ENCODE peak calls at places on chromosomes 6 and 20, in five cellular contexts. P is A549, I is HepG2, T is K562, Y is SK-N-SH. O is an unnamed sample.

GRCh38 chr20:54250691-54251090 is 42.8 kb downstream of the PFDN4 start:
- DNase-seq in Y (no peak), P (no peak), I (no peak), T (no peak), O (no peak)

GRCh38 chr6:147642458-147642857 is 134.0 kb downstream of the SAMD5 start:
- DNase-seq in Y (no peak), P (no peak), T (no peak), I (no peak), O (no peak)

GRCh38 chr20:53631909-53632662 is 38.4 kb upstream of the ZNF217 start:
- DNase-seq in I (no peak), T (no peak), Y (no peak), P (no peak), O (no peak)

GRCh38 chr6:108654465-108655106 is 93.9 kb downstream of the FOXO3 start:
- DNase-seq in I (no peak), Y (no peak), T (no peak), P (no peak), O (no peak)

GRCh38 chr20:56875052-56875663 is 246.1 kb downstream of the TFAP2C start:
- DNase-seq in T (no peak), Y (no peak), I (no peak), P (peak), O (no peak)

GRCh38 chr6:40185486-40185885 is 251.2 kb upstream of the MOCS1 start:
- DNase-seq in I (no peak), Y (no peak), T (no peak), P (no peak), O (no peak)

GRCh38 chr20:41440882-41441281 is 74.3 kb upstream of the EMILIN3 start:
- DNase-seq in T (no peak), I (no peak), P (no peak), Y (no peak), O (no peak)

GRCh38 chr6:127971386-127971785 is 70.5 kb upstream of the THEMIS start:
- DNase-seq in Y (no peak), T (no peak), P (no peak), I (no peak), O (no peak)

GRCh38 chr6:132491303-132491702 is 21.6 kb downstream of the STX7 start:
- DNase-seq in T (peak), I (no peak), P (no peak), Y (no peak), O (no peak)

GRCh38 chr6:116969211-116969863 is 92.3 kb downstream of the RFX6 start:
- DNase-seq in Y (peak), P (peak), T (peak), I (peak), O (no peak)

GRCh38 chr20:61604494-61604893 is 352.4 kb downstream of the CDH4 start:
- DNase-seq in I (no peak), T (no peak), P (no peak), Y (no peak), O (no peak)

GRCh38 chr6:7107578-7108195 is at the start of gene RREB1:
- DNase-seq in P (peak), I (peak), Y (peak), T (peak), O (no peak)

GRCh38 chr6:113057567-113058053 is 710.5 kb downstream of the RFPL4B start:
- DNase-seq in Y (no peak), I (no peak), P (no peak), T (no peak), O (no peak)

GRCh38 chr20:22752324-22752723 is 168.0 kb upstream of the FOXA2 start:
- DNase-seq in P (no peak), T (no peak), Y (no peak), I (no peak), O (no peak)

GRCh38 chr20:45340951-45341350 is 7.3 kb downstream of the SDC4 start:
- DNase-seq in I (peak), Y (no peak), P (no peak), T (no peak), O (no peak)

GRCh38 chr6:39426057-39426592 is 103.6 kb upstream of the KCNK16 start:
- DNase-seq in T (no peak), P (peak), Y (no peak), I (no peak), O (no peak)

GRCh38 chr6:56959094-56959493 is 4.2 kb downstream of the BEND6 start:
- DNase-seq in T (no peak), I (no peak), Y (no peak), P (no peak), O (no peak)

GRCh38 chr6:89610149-89610642 is 28.4 kb downstream of the LYRM2 start:
- DNase-seq in T (peak), I (peak), Y (peak), P (peak), O (peak)

GRCh38 chr6:158895661-158896060 is 76.5 kb upstream of the EZR start:
- DNase-seq in I (no peak), P (no peak), Y (no peak), T (no peak), O (no peak)

GRCh38 chr20:48750941-48751620 is 76.7 kb downstream of the PREX1 start:
- DNase-seq in T (no peak), P (no peak), I (no peak), Y (peak), O (no peak)

GRCh38 chr6:130560231-130560630 is 194.4 kb downstream of the TMEM200A start:
- DNase-seq in I (no peak), T (no peak), Y (no peak), P (no peak), O (no peak)

GRCh38 chr6:161409353-161409752 is 135.5 kb upstream of the AGPAT4 start:
- DNase-seq in Y (no peak), T (no peak), P (no peak), I (no peak), O (no peak)

GRCh38 chr20:51575486-51575885 is 33.0 kb upstream of the NFATC2 start:
- DNase-seq in I (no peak), Y (no peak), T (no peak), P (no peak), O (no peak)

GRCh38 chr20:51570755-51571469 is 28.4 kb upstream of the NFATC2 start:
- DNase-seq in I (no peak), Y (no peak), T (no peak), P (no peak), O (no peak)

GRCh38 chr20:51574248-51575033 is 31.9 kb upstream of the NFATC2 start:
- DNase-seq in Y (no peak), I (no peak), P (no peak), T (no peak), O (no peak)

GRCh38 chr20:51571470-51571794 is 28.9 kb upstream of the NFATC2 start:
- DNase-seq in T (no peak), Y (no peak), I (no peak), P (no peak), O (no peak)

GRCh38 chr20:51573576-51574243 is 31.2 kb upstream of the NFATC2 start:
- DNase-seq in Y (no peak), I (no peak), T (no peak), P (no peak), O (no peak)
- TF ChIP-seq RFX5 in Y (no peak), I (no peak), T (no peak), P (no peak), O (no peak)

GRCh38 chr20:50192364-50193168 is 1.9 kb downstream of the CEBPB start:
- DNase-seq in I (peak), T (peak), Y (peak), P (peak), O (peak)

GRCh38 chr20:50189681-50190250 is 864 bp upstream of the CEBPB start:
- DNase-seq in Y (no peak), T (no peak), P (peak), I (peak), O (no peak)

GRCh38 chr20:50190251-50191064 is at the start of gene CEBPB:
- DNase-seq in Y (peak), I (peak), T (peak), P (peak), O (no peak)

GRCh38 chr20:50191566-50192363 is 1.1 kb downstream of the CEBPB start:
- DNase-seq in Y (peak), I (peak), P (peak), T (peak), O (no peak)

DNA sequence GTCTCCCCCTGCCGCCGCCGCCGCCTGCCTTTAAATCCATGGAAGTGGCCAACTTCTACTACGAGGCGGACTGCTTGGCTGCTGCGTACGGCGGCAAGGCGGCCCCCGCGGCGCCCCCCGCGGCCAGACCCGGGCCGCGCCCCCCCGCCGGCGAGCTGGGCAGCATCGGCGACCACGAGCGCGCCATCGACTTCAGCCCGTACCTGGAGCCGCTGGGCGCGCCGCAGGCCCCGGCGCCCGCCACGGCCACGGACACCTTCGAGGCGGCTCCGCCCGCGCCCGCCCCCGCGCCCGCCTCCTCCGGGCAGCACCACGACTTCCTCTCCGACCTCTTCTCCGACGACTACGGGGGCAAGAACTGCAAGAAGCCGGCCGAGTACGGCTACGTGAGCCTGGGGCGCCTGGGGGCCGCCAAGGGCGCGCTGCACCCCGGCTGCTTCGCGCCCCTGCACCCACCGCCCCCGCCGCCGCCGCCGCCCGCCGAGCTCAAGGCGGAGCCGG is 485 bp downstream of the CEBPB start:
- DNase-seq in P (no peak), Y (no peak), I (no peak), T (peak), O (no peak)
- TF ChIP-seq USF2 in P (no peak), Y (no peak), I (no peak), T (no peak), O (no peak)

GRCh38 chr6:20877008-20877937 is 343.0 kb downstream of the CDKAL1 start:
- DNase-seq in I (peak), T (peak), P (peak), Y (no peak), O (peak)
- H3K4me2 ChIP-seq in I (peak), T (no peak), P (peak), Y (peak), O (peak)

DNA sequence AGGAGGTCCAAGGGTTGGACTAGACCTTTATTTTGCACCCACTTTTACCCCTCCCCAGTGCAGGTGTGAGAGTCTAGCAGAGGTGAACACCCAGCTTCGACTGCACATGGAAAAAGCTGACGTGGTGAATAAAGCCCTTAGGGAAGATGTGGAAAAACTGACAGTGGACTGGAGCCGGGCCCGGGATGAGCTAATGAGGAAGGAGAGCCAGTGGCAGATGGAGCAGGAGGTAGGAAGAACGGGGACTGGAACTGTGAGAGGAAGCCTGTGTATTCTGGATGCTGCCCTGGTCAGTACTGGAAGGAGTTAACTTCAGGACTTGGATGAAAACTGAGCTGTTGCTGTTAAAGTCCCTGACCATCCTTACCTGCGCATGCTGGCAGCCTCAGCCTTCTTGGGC is 10.6 kb downstream of the CEP250 start:
- DNase-seq in P (no peak), T (no peak), Y (no peak), I (no peak), O (no peak)
- TF ChIP-seq RFX5 in P (no peak), T (no peak), Y (no peak), I (no peak), O (no peak)

DNA sequence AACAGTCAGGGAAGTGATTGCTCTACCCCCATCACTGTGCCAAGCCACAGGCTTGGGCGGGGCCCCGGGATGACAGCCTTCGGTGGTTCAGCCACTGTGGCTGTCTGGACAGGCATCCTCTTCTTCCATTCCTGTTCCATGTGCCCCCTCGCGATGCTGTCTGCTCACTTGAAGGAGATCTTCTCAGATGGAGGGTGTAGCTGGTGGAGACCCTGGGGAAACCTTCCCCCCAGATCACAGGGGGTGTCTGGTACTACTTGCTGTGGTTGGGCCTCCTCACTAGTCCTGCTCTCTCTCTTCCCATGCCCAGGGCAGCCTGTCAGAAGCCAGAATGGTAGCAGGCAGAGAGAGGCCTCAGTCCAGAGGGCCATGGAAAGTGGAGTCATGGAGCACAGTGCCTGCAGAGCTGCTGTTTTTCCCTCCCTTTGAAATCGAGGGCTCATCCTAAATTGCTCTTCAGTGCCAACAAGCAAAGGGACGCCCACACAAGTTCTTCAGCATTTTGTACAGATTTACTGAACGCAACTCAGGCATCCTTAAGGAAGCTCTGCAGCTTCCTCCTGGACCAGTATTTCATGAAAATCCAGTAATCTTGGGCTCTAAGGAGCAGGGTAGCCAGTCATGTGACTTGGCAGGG is 326.6 kb downstream of the ZFAND3 start:
- DNase-seq in P (no peak), Y (no peak), T (no peak), I (no peak), O (no peak)
- TF ChIP-seq USF2 in P (no peak), Y (no peak), T (no peak), I (no peak), O (no peak)

GRCh38 chr6:24100336-24100735 is 25.7 kb upstream of the NRSN1 start:
- DNase-seq in Y (no peak), I (no peak), T (no peak), P (no peak), O (no peak)

GRCh38 chr6:24099181-24099580 is 26.8 kb upstream of the NRSN1 start:
- DNase-seq in P (no peak), T (no peak), I (no peak), Y (no peak), O (peak)

GRCh38 chr6:24107294-24107693 is 18.7 kb upstream of the NRSN1 start:
- DNase-seq in I (no peak), T (no peak), Y (no peak), P (no peak), O (no peak)

DNA sequence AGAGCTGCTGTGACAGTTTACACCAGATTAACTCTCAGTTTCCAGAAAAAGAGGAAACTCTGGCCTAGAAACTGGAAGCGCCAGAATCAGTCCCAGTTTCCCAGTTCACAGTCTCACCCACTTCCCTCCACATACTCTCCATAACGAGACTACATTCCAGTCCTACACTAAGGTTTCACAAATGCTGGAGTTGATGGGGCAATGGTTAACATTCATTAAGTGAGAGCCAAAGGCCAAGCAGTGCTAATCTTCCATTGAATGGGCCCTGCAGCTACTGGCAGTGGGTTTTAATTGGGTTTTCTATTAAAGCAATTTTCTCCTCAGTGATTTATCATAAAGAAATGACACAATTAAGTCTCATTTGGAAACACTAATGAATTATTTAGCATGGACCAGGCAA is 20.9 kb upstream of the NRSN1 start:
- DNase-seq in I (no peak), P (no peak), Y (no peak), T (no peak), O (no peak)
- H3K4me2 ChIP-seq in I (no peak), P (no peak), Y (no peak), T (no peak), O (no peak)

GRCh38 chr20:18364768-18365167 is 76.4 kb downstream of the ZNF133 start:
- DNase-seq in T (no peak), Y (no peak), P (no peak), I (no peak), O (no peak)
- TF ChIP-seq RFX5 in T (no peak), Y (no peak), P (no peak), I (no peak), O (no peak)

GRCh38 chr6:141445928-141446628 is 686.6 kb upstream of the GJE1 start:
- DNase-seq in T (no peak), I (no peak), P (no peak), Y (no peak), O (no peak)
- TF ChIP-seq USF2 in T (no peak), I (no peak), P (no peak), Y (no peak), O (no peak)

GRCh38 chr20:16158090-16158975 is 414.9 kb downstream of the KIF16B start:
- DNase-seq in P (no peak), T (no peak), Y (no peak), I (no peak), O (peak)
- H3K4me2 ChIP-seq in P (no peak), T (no peak), Y (no peak), I (no peak), O (peak)

GRCh38 chr20:11373391-11373790 is 544.3 kb upstream of the BTBD3 start:
- DNase-seq in T (no peak), Y (no peak), I (no peak), P (no peak), O (no peak)
- TF ChIP-seq RFX5 in T (no peak), Y (no peak), I (no peak), P (no peak), O (no peak)

O was measured in GM12878.